ENCODE peak calls at places on chromosomes 1 and 21, in six cellular contexts. One of them, this sample, is unnamed.

GRCh38 chr1:111320066-111320879 is 29.6 kb downstream of the CHIA start:
- DNase-seq in IMR-90: no peak
- DNase-seq in H9: peak; percentile 43
- DNase-seq in neuronal stem cell: no peak
- DNase-seq in trophoblast cell: peak; percentile 83
- DNase-seq in H1: no peak
- DNase-seq in this sample: no peak

GRCh38 chr1:185567438-185567837 is 166.8 kb upstream of the HMCN1 start:
- DNase-seq in neuronal stem cell: no peak
- DNase-seq in trophoblast cell: no peak
- DNase-seq in H1: no peak
- DNase-seq in IMR-90: no peak
- DNase-seq in H9: no peak
- DNase-seq in this sample: peak; percentile 23

GRCh38 chr21:39763282-39763970 is 18.4 kb downstream of the IGSF5 start:
- DNase-seq in H1: no peak
- DNase-seq in IMR-90: no peak
- DNase-seq in H9: no peak
- DNase-seq in trophoblast cell: no peak
- DNase-seq in neuronal stem cell: no peak
- DNase-seq in this sample: no peak

GRCh38 chr1:35565742-35566133 is 7.4 kb upstream of the TFAP2E start:
- DNase-seq in IMR-90: no peak
- DNase-seq in H1: no peak
- DNase-seq in trophoblast cell: no peak
- DNase-seq in neuronal stem cell: no peak
- DNase-seq in H9: no peak
- DNase-seq in this sample: no peak

GRCh38 chr1:68359045-68359444 is 90.7 kb downstream of the RPE65 start:
- DNase-seq in H1: no peak
- DNase-seq in IMR-90: peak; percentile 10
- DNase-seq in H9: no peak
- DNase-seq in trophoblast cell: no peak
- DNase-seq in neuronal stem cell: no peak
- DNase-seq in this sample: peak; percentile 76

GRCh38 chr1:15452216-15452615 is 4.3 kb upstream of the CELA2A start:
- DNase-seq in H1: no peak
- DNase-seq in trophoblast cell: no peak
- DNase-seq in IMR-90: peak; percentile 24
- DNase-seq in H9: no peak
- DNase-seq in neuronal stem cell: no peak
- DNase-seq in this sample: no peak

GRCh38 chr1:77513839-77514763 is 168.4 kb downstream of the ZZZ3 start:
- DNase-seq in IMR-90: peak; percentile 86
- DNase-seq in trophoblast cell: peak; percentile 75
- DNase-seq in H9: peak; percentile 50
- DNase-seq in neuronal stem cell: peak; percentile 58
- DNase-seq in H1: no peak
- DNase-seq in this sample: peak; percentile 69

GRCh38 chr1:24970399-24970753 is 40.3 kb upstream of the RUNX3 start:
- DNase-seq in H1: no peak
- DNase-seq in trophoblast cell: no peak
- DNase-seq in IMR-90: peak; percentile 75
- DNase-seq in neuronal stem cell: no peak
- DNase-seq in H9: peak; percentile 68
- DNase-seq in this sample: peak; percentile 74

GRCh38 chr1:156504062-156504813 is 3.7 kb upstream of the MEF2D start:
- DNase-seq in H1: no peak
- DNase-seq in IMR-90: peak; percentile 33
- DNase-seq in trophoblast cell: no peak
- DNase-seq in H9: no peak
- DNase-seq in neuronal stem cell: no peak
- DNase-seq in this sample: peak; percentile 59

GRCh38 chr1:21254335-21254951 is 35.8 kb downstream of the ECE1 start:
- DNase-seq in IMR-90: peak; percentile 33
- DNase-seq in neuronal stem cell: no peak
- DNase-seq in trophoblast cell: peak; percentile 90
- DNase-seq in H1: no peak
- DNase-seq in H9: no peak
- DNase-seq in this sample: no peak

GRCh38 chr1:223000549-223001135 is 142.4 kb downstream of the TLR5 start:
- DNase-seq in trophoblast cell: no peak
- DNase-seq in IMR-90: peak; percentile 12
- DNase-seq in H1: no peak
- DNase-seq in neuronal stem cell: no peak
- DNase-seq in H9: no peak
- DNase-seq in this sample: no peak

GRCh38 chr1:152996633-152997385 is 4.7 kb upstream of the SPRR3 start:
- DNase-seq in H1: no peak
- DNase-seq in neuronal stem cell: no peak
- DNase-seq in IMR-90: no peak
- DNase-seq in trophoblast cell: no peak
- DNase-seq in H9: no peak
- DNase-seq in this sample: no peak

GRCh38 chr1:212600071-212600915 is 8.3 kb upstream of the ATF3 start:
- DNase-seq in H9: no peak
- DNase-seq in IMR-90: no peak
- DNase-seq in trophoblast cell: peak; percentile 73
- DNase-seq in neuronal stem cell: no peak
- DNase-seq in H1: no peak
- DNase-seq in this sample: no peak

GRCh38 chr1:2950926-2951305 is 70.4 kb upstream of the ACTRT2 start:
- DNase-seq in IMR-90: no peak
- DNase-seq in neuronal stem cell: no peak
- DNase-seq in trophoblast cell: no peak
- DNase-seq in H9: no peak
- DNase-seq in H1: no peak
- DNase-seq in this sample: no peak

GRCh38 chr1:107794571-107794970 is 170.4 kb downstream of the VAV3 start:
- DNase-seq in H9: no peak
- DNase-seq in trophoblast cell: no peak
- DNase-seq in neuronal stem cell: no peak
- DNase-seq in IMR-90: no peak
- DNase-seq in H1: no peak
- DNase-seq in this sample: no peak

GRCh38 chr1:48870596-48870995 is 93.9 kb upstream of the BEND5 start:
- DNase-seq in IMR-90: no peak
- DNase-seq in H1: no peak
- DNase-seq in H9: no peak
- DNase-seq in trophoblast cell: no peak
- DNase-seq in neuronal stem cell: no peak
- DNase-seq in this sample: no peak

GRCh38 chr1:60463146-60463545 is 389.6 kb upstream of the C1orf87 start:
- DNase-seq in trophoblast cell: no peak
- DNase-seq in IMR-90: no peak
- DNase-seq in neuronal stem cell: no peak
- DNase-seq in H9: no peak
- DNase-seq in H1: no peak
- DNase-seq in this sample: no peak

GRCh38 chr1:33684346-33685122 is 179.3 kb upstream of the HMGB4 start:
- DNase-seq in H1: no peak
- DNase-seq in IMR-90: no peak
- DNase-seq in neuronal stem cell: no peak
- DNase-seq in trophoblast cell: no peak
- DNase-seq in H9: no peak
- DNase-seq in this sample: no peak

GRCh38 chr1:217917277-217917887 is 286.2 kb downstream of the SPATA17 start:
- DNase-seq in H1: no peak
- DNase-seq in H9: no peak
- DNase-seq in trophoblast cell: no peak
- DNase-seq in IMR-90: no peak
- DNase-seq in neuronal stem cell: no peak
- DNase-seq in this sample: no peak

GRCh38 chr21:45430521-45431501 is 25.8 kb downstream of the COL18A1 start:
- DNase-seq in IMR-90: peak; percentile 65
- DNase-seq in H1: peak; percentile 72
- DNase-seq in H9: peak; percentile 78
- DNase-seq in neuronal stem cell: peak; percentile 78
- DNase-seq in trophoblast cell: no peak
- DNase-seq in this sample: peak; percentile 54

GRCh38 chr1:40750326-40750975 is 33.1 kb upstream of the KCNQ4 start:
- DNase-seq in IMR-90: peak; percentile 47
- DNase-seq in H1: no peak
- DNase-seq in H9: no peak
- DNase-seq in trophoblast cell: no peak
- DNase-seq in neuronal stem cell: no peak
- DNase-seq in this sample: peak; percentile 70

GRCh38 chr1:30523055-30524020 is 200.0 kb downstream of the MATN1 start:
- DNase-seq in H1: peak; percentile 2
- DNase-seq in IMR-90: peak; percentile 48
- DNase-seq in H9: no peak
- DNase-seq in trophoblast cell: peak; percentile 70
- DNase-seq in neuronal stem cell: no peak
- DNase-seq in this sample: no peak

GRCh38 chr1:192439373-192440025 is 122.7 kb downstream of the RGS21 start:
- DNase-seq in H1: no peak
- DNase-seq in IMR-90: peak; percentile 95
- DNase-seq in trophoblast cell: no peak
- DNase-seq in H9: no peak
- DNase-seq in neuronal stem cell: no peak
- DNase-seq in this sample: peak; percentile 84

GRCh38 chr1:96634863-96635262 is 86.7 kb upstream of the PTBP2 start:
- DNase-seq in H1: no peak
- DNase-seq in trophoblast cell: no peak
- DNase-seq in H9: no peak
- DNase-seq in neuronal stem cell: no peak
- DNase-seq in IMR-90: peak; percentile 64
- DNase-seq in this sample: peak; percentile 15

GRCh38 chr21:43864806-43865470 is at the start of gene AGPAT3:
- DNase-seq in IMR-90: no peak
- DNase-seq in trophoblast cell: no peak
- DNase-seq in neuronal stem cell: no peak
- DNase-seq in H9: no peak
- DNase-seq in H1: no peak
- DNase-seq in this sample: no peak

GRCh38 chr1:245683377-245683716 is 528.6 kb downstream of the KIF26B start:
- DNase-seq in H1: no peak
- DNase-seq in IMR-90: no peak
- DNase-seq in trophoblast cell: no peak
- DNase-seq in H9: no peak
- DNase-seq in neuronal stem cell: no peak
- DNase-seq in this sample: no peak

GRCh38 chr1:101314244-101314643 is 77.4 kb downstream of the S1PR1 start:
- DNase-seq in IMR-90: peak; percentile 62
- DNase-seq in H1: no peak
- DNase-seq in neuronal stem cell: no peak
- DNase-seq in H9: no peak
- DNase-seq in trophoblast cell: peak; percentile 8
- DNase-seq in this sample: peak; percentile 44

GRCh38 chr1:198132060-198132781 is 24.6 kb upstream of the NEK7 start:
- DNase-seq in H9: no peak
- DNase-seq in neuronal stem cell: no peak
- DNase-seq in H1: no peak
- DNase-seq in trophoblast cell: no peak
- DNase-seq in IMR-90: no peak
- DNase-seq in this sample: no peak

GRCh38 chr21:30348506-30348905 is at the start of gene KRTAP23-1:
- DNase-seq in IMR-90: no peak
- DNase-seq in H1: no peak
- DNase-seq in H9: no peak
- DNase-seq in trophoblast cell: no peak
- DNase-seq in neuronal stem cell: no peak
- DNase-seq in this sample: no peak

GRCh38 chr1:10751561-10752085 is 44.8 kb downstream of the CASZ1 start:
- DNase-seq in neuronal stem cell: no peak
- DNase-seq in trophoblast cell: no peak
- DNase-seq in H1: no peak
- DNase-seq in IMR-90: no peak
- DNase-seq in H9: no peak
- DNase-seq in this sample: no peak

GRCh38 chr21:15533618-15534017 is 196.2 kb upstream of the USP25 start:
- DNase-seq in H1: no peak
- DNase-seq in H9: no peak
- DNase-seq in neuronal stem cell: no peak
- DNase-seq in trophoblast cell: no peak
- DNase-seq in IMR-90: no peak
- DNase-seq in this sample: no peak

GRCh38 chr21:15539376-15539775 is 190.4 kb upstream of the USP25 start:
- DNase-seq in trophoblast cell: no peak
- DNase-seq in H9: no peak
- DNase-seq in neuronal stem cell: no peak
- DNase-seq in H1: no peak
- DNase-seq in IMR-90: no peak
- DNase-seq in this sample: no peak

GRCh38 chr21:15531986-15532385 is 197.8 kb upstream of the USP25 start:
- DNase-seq in H1: no peak
- DNase-seq in trophoblast cell: no peak
- DNase-seq in IMR-90: no peak
- DNase-seq in H9: no peak
- DNase-seq in neuronal stem cell: no peak
- DNase-seq in this sample: no peak

GRCh38 chr21:15534450-15534886 is 195.3 kb upstream of the USP25 start:
- DNase-seq in trophoblast cell: no peak
- DNase-seq in IMR-90: no peak
- DNase-seq in H9: no peak
- DNase-seq in H1: no peak
- DNase-seq in neuronal stem cell: no peak
- DNase-seq in this sample: no peak
- H3K4ac ChIP-seq in trophoblast cell: no peak overlapping the region
- H3K4ac ChIP-seq in IMR-90: no peak overlapping the region
- H3K4ac ChIP-seq in H9: no peak overlapping the region
- H3K4ac ChIP-seq in H1: no peak overlapping the region
- H3K4ac ChIP-seq in neuronal stem cell: no peak overlapping the region
- H3K4ac ChIP-seq in this sample: no peak overlapping the region

GRCh38 chr21:36966846-36967657 is 583 bp upstream of the HLCS start:
- DNase-seq in H1: peak; percentile 65
- DNase-seq in neuronal stem cell: no peak
- DNase-seq in IMR-90: no peak
- DNase-seq in trophoblast cell: no peak
- DNase-seq in H9: no peak
- DNase-seq in this sample: peak; percentile 37
- H2BK120ac ChIP-seq in H1: peak overlapping the region; percentile 13
- H2BK120ac ChIP-seq in neuronal stem cell: no peak overlapping the region
- H2BK120ac ChIP-seq in IMR-90: peak overlapping the region; percentile 35
- H2BK120ac ChIP-seq in trophoblast cell: peak overlapping the region; percentile 68
- H2BK120ac ChIP-seq in H9: no peak overlapping the region
- H2BK120ac ChIP-seq in this sample: peak overlapping the region; percentile 96

DNA sequence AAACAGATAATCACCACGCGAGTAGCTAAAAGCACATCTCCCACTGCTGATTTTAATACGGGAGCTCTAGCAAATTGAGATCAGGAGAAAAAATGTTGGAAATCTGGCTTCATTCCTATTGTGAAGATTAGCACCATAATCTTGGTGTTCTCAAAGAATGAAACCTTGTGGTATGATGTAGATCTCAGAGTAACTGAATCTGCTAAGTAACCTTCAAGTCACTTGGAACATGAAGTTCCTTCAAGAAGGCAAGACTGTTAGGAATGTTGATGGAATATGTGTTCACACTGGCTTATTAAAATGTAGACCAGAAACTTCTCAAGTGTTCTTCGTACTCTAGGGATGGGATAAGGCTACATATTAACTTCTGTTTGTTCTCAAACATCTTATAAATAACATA is 117.4 kb upstream of the CHRM3 start:
- DNase-seq in neuronal stem cell: no peak
- DNase-seq in H9: no peak
- DNase-seq in IMR-90: no peak
- DNase-seq in H1: no peak
- DNase-seq in trophoblast cell: no peak
- DNase-seq in this sample: no peak
- H4K91ac ChIP-seq in neuronal stem cell: no peak overlapping the region
- H4K91ac ChIP-seq in H9: no peak overlapping the region
- H4K91ac ChIP-seq in IMR-90: no peak overlapping the region
- H4K91ac ChIP-seq in H1: no peak overlapping the region
- H4K91ac ChIP-seq in trophoblast cell: no peak overlapping the region
- H4K91ac ChIP-seq in this sample: no peak overlapping the region

GRCh38 chr1:158803681-158804080 is 22.7 kb upstream of the OR6N2 start:
- DNase-seq in neuronal stem cell: no peak
- DNase-seq in IMR-90: no peak
- DNase-seq in H1: no peak
- DNase-seq in H9: no peak
- DNase-seq in trophoblast cell: no peak
- DNase-seq in this sample: no peak
- H3K4ac ChIP-seq in neuronal stem cell: no peak overlapping the region
- H3K4ac ChIP-seq in IMR-90: no peak overlapping the region
- H3K4ac ChIP-seq in H1: no peak overlapping the region
- H3K4ac ChIP-seq in H9: no peak overlapping the region
- H3K4ac ChIP-seq in trophoblast cell: no peak overlapping the region
- H3K4ac ChIP-seq in this sample: no peak overlapping the region

This sample was measured in mesenchymal stem cell.